ENCODE peak calls at places on chromosomes 6 and 20, in four cellular contexts. K is esophagus squamous epithelium, Z is heart left ventricle, N is Calu3. E is an unnamed sample.

GRCh38 chr6:2432258-2432657 is 186.9 kb upstream of the GMDS start:
- DNase-seq in K (no peak), N (no peak), Z (no peak), E (no peak)

GRCh38 chr6:6333498-6333897 is 13.0 kb upstream of the F13A1 start:
- DNase-seq in Z (no peak), K (no peak), N (no peak), E (no peak)

GRCh38 chr20:57736738-57737347 is 27.0 kb upstream of the PMEPA1 start:
- DNase-seq in K (no peak), Z (no peak), N (no peak), E (no peak)

GRCh38 chr20:18739785-18740184 is 73.8 kb upstream of the SCP2D1 start:
- DNase-seq in K (no peak), N (no peak), Z (no peak), E (no peak)

GRCh38 chr6:127586372-127586771 is 9.4 kb downstream of the C6orf58 start:
- DNase-seq in Z (no peak), K (no peak), N (no peak), E (no peak)

GRCh38 chr6:67914419-67914818 is 720.7 kb upstream of the ADGRB3 start:
- DNase-seq in N (no peak), Z (no peak), K (no peak), E (no peak)

GRCh38 chr20:10194166-10194565 is 24.5 kb upstream of the SNAP25 start:
- DNase-seq in Z (no peak), K (no peak), N (no peak), E (no peak)

GRCh38 chr6:169101036-169101805 is 152.4 kb downstream of the THBS2 start:
- DNase-seq in Z (no peak), N (no peak), K (no peak), E (no peak)

GRCh38 chr6:144297498-144298166 is 12.5 kb downstream of the UTRN start:
- DNase-seq in Z (no peak), N (no peak), K (no peak), E (no peak)

DNA sequence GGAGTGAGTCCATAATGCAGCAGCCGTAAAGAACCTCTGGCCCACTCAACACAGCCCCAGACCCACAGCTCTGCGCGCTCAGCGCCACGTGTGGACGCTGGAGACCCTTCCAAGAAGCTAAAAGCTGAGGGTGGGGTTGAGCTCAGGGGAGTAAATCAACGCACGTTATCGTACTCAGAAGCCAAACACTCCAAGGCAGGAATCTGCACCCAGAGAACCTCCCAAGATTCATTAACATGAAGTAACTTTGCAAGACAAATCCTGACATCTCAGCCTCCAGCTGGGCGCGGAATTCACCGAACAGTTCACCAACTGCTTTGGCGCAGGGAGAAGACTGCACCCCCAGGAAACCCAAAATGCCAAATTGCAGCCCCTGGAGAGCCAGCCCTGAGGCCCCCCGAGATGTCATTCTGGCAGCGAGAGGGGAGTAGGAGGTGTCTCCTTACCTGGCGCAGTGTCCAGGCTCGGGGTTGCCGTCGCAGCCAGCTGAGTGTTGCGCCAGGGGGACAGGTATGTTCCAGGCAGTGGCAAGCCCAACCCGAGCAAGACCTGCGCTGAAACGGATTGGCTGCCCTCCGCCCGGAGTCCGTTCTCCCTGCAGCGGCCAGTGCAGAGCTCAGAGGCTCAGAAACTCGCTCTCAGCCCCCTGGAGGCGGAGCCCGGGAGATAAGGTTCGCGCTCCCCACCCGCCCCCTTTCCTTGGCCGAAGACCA is at the start of gene COL21A1:
- DNase-seq in N (peak; percentile 71), K (no peak), Z (peak; percentile 52), E (peak; percentile 67)
- TF ChIP-seq CTCF in N (no peak), K (no peak), Z (peak; percentile 34), E (no peak)

GRCh38 chr6:139028242-139028657 is 295 bp upstream of the ABRACL start:
- DNase-seq in Z (no peak), K (no peak), N (no peak), E (no peak)
- TF ChIP-seq CTCF in Z (no peak), K (no peak), N (no peak), E (no peak)

DNA sequence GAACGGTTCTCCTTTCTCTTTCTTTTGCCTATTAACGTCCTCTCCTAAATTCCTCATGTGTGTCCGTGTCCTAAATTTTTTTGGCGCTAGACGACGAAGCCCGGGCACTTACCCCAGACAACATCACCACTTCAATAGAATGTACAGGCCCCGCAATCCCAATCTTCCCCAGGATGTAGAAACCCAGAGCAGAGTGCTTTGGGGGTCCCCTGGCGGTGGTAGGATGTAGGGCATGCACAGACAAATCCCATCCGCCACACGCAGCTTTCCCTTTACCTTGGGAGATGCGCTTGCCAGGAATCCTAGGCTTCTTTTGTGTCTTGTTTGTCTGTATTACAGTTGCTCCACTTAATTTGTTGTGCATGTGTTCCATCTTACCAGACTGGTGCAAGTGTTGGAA is 417.3 kb upstream of the ARID1B start:
- DNase-seq in Z (no peak), N (no peak), K (no peak), E (peak; percentile 54)
- TF ChIP-seq CTCF in Z (no peak), N (no peak), K (no peak), E (peak; percentile 79)

DNA sequence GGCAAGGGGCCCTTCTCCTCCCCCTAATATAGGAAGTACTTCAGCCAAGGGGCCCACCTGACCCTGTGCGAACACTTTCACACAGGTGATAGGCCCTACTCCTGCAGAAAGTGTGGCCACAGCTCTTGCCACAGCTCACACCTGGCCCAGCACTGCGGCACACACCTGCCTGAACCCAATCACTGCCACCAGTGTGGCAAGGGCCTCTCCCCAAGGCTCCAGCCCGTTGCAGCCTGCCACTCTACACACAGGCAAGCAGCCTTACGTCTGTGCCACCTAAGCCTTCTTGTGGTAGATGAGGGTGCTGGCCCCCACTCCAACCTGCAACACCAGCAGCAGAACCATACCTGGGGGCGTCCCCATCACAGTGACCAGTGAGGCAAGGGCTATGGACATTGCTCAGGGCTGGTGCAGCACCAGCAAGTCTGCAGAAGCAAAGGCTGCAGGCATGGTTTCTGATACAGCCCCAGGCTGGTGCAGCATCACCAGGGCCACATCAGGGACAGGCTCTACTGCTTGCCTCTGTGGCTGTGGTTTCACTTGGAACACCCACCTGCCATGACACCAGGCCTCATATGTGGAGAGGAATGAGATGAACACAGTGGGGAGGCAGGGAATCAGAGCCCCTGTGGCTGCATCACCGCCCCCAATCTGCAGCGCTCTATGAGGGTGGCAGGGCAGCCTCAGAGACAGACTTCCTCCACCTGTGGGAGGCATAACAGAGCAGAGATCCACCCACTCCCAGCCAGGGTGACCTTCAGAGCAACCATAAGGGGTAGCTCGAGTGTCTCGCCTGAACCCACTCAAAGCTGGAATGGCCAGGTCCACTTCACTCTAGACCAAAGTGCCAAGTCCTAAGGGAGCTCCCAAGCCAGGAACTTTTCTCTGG is 7.7 kb downstream of the RING1 start:
- DNase-seq in K (no peak), Z (no peak), N (no peak), E (no peak)
- TF ChIP-seq CTCF in K (no peak), Z (no peak), N (no peak), E (no peak)

GRCh38 chr6:53796451-53796780 is 1.6 kb downstream of the LRRC1 start:
- DNase-seq in N (no peak), K (no peak), Z (no peak), E (no peak)

GRCh38 chr6:53796791-53797190 is 2.0 kb downstream of the LRRC1 start:
- DNase-seq in Z (no peak), N (no peak), K (no peak), E (no peak)

GRCh38 chr6:53795254-53795701 is 473 bp downstream of the LRRC1 start:
- DNase-seq in Z (no peak), N (no peak), K (no peak), E (no peak)

GRCh38 chr6:53794720-53795253 is at the start of gene LRRC1:
- DNase-seq in N (peak; percentile 96), K (peak; percentile 37), Z (peak; percentile 93), E (peak; percentile 98)

GRCh38 chr6:53795702-53796450 is 1.1 kb downstream of the LRRC1 start:
- DNase-seq in Z (peak; percentile 35), N (peak; percentile 45), K (no peak), E (peak; percentile 34)
- TF ChIP-seq CTCF in Z (no peak), N (no peak), K (no peak), E (no peak)

GRCh38 chr20:52746768-52747167 is 225.4 kb upstream of the TSHZ2 start:
- DNase-seq in K (no peak), Z (no peak), N (no peak), E (no peak)

GRCh38 chr20:52748235-52748950 is 223.8 kb upstream of the TSHZ2 start:
- DNase-seq in Z (no peak), K (no peak), N (no peak), E (no peak)

GRCh38 chr20:52746190-52746589 is 226.0 kb upstream of the TSHZ2 start:
- DNase-seq in Z (no peak), K (no peak), N (no peak), E (no peak)

GRCh38 chr20:52749020-52749419 is 223.1 kb upstream of the TSHZ2 start:
- DNase-seq in K (no peak), N (no peak), Z (no peak), E (no peak)

GRCh38 chr20:52747736-52748135 is 224.4 kb upstream of the TSHZ2 start:
- DNase-seq in Z (peak; percentile 21), N (no peak), K (no peak), E (peak; percentile 23)
- TF ChIP-seq CTCF in Z (peak; percentile 42), N (no peak), K (peak; percentile 10), E (no peak)

GRCh38 chr20:51125774-51126173 is 102.9 kb upstream of the KCNG1 start:
- DNase-seq in Z (no peak), K (no peak), N (no peak), E (no peak)

GRCh38 chr20:51126337-51126736 is 103.4 kb upstream of the KCNG1 start:
- DNase-seq in N (no peak), K (no peak), Z (no peak), E (no peak)

GRCh38 chr20:51127713-51128112 is 104.8 kb upstream of the KCNG1 start:
- DNase-seq in N (no peak), K (no peak), Z (no peak), E (no peak)

GRCh38 chr20:51122931-51123658 is 100.2 kb upstream of the KCNG1 start:
- DNase-seq in N (no peak), Z (no peak), K (no peak), E (no peak)

GRCh38 chr20:51125095-51125494 is 102.2 kb upstream of the KCNG1 start:
- DNase-seq in K (no peak), N (no peak), Z (no peak), E (no peak)
- TF ChIP-seq CTCF in K (no peak), N (no peak), Z (no peak), E (no peak)

GRCh38 chr6:120147218-120147871 is 797.8 kb upstream of the MAN1A1 start:
- DNase-seq in Z (no peak), K (no peak), N (no peak), E (no peak)
- TF ChIP-seq CTCF in Z (no peak), K (no peak), N (no peak), E (peak; percentile 45)

GRCh38 chr20:50744143-50744792 is 12.9 kb downstream of the PARD6B start:
- DNase-seq in K (no peak), Z (peak; percentile 53), N (peak; percentile 73), E (no peak)
- TF ChIP-seq CTCF in K (peak; percentile 28), Z (peak; percentile 48), N (no peak), E (no peak)

GRCh38 chr6:32166411-32167061 is 2.1 kb downstream of the EGFL8 start:
- DNase-seq in K (no peak), N (no peak), Z (no peak), E (no peak)
- TF ChIP-seq CTCF in K (no peak), N (peak; percentile 18), Z (no peak), E (no peak)